ENCODE peak calls at places on chromosomes 11 and 22, in ten cellular contexts. One of them, this sample, is unnamed.

GRCh38 chr11:97894978-97895377 is 1125.8 kb upstream of the CNTN5 start:
- DNase-seq in GM03348: no peak
- DNase-seq in kidney tubule cell: no peak
- DNase-seq in astrocyte of the spinal cord: no peak
- DNase-seq in ELR: no peak
- DNase-seq in KBM-7: no peak
- DNase-seq in SW 1271: no peak
- DNase-seq in retinal pigment epithelial cell: no peak
- DNase-seq in activated CD8-positive, alpha-beta memory T cell treated with anti-CD3 and anti-CD28 coated beads for 1 hour: no peak
- DNase-seq in left lobe of liver: no peak
- DNase-seq in this sample: no peak

GRCh38 chr11:88015170-88015569 is 160.1 kb downstream of the RAB38 start:
- DNase-seq in GM03348: no peak
- DNase-seq in kidney tubule cell: peak; percentile 20
- DNase-seq in astrocyte of the spinal cord: no peak
- DNase-seq in ELR: no peak
- DNase-seq in KBM-7: no peak
- DNase-seq in SW 1271: no peak
- DNase-seq in retinal pigment epithelial cell: no peak
- DNase-seq in activated CD8-positive, alpha-beta memory T cell treated with anti-CD3 and anti-CD28 coated beads for 1 hour: no peak
- DNase-seq in left lobe of liver: no peak
- DNase-seq in this sample: peak; percentile 81

GRCh38 chr11:102143867-102144266 is 33.6 kb downstream of the YAP1 start:
- DNase-seq in GM03348: no peak
- DNase-seq in kidney tubule cell: no peak
- DNase-seq in astrocyte of the spinal cord: no peak
- DNase-seq in ELR: no peak
- DNase-seq in KBM-7: no peak
- DNase-seq in SW 1271: no peak
- DNase-seq in retinal pigment epithelial cell: no peak
- DNase-seq in activated CD8-positive, alpha-beta memory T cell treated with anti-CD3 and anti-CD28 coated beads for 1 hour: no peak
- DNase-seq in left lobe of liver: no peak
- DNase-seq in this sample: no peak

GRCh38 chr11:77446911-77447629 is 26.8 kb downstream of the PAK1 start:
- DNase-seq in GM03348: no peak
- DNase-seq in kidney tubule cell: no peak
- DNase-seq in astrocyte of the spinal cord: no peak
- DNase-seq in ELR: no peak
- DNase-seq in KBM-7: no peak
- DNase-seq in SW 1271: no peak
- DNase-seq in retinal pigment epithelial cell: no peak
- DNase-seq in activated CD8-positive, alpha-beta memory T cell treated with anti-CD3 and anti-CD28 coated beads for 1 hour: no peak
- DNase-seq in left lobe of liver: no peak
- DNase-seq in this sample: peak; percentile 33

GRCh38 chr11:10428453-10428852 is 26.6 kb upstream of the AMPD3 start:
- DNase-seq in GM03348: no peak
- DNase-seq in kidney tubule cell: no peak
- DNase-seq in astrocyte of the spinal cord: no peak
- DNase-seq in ELR: no peak
- DNase-seq in KBM-7: no peak
- DNase-seq in SW 1271: no peak
- DNase-seq in retinal pigment epithelial cell: no peak
- DNase-seq in activated CD8-positive, alpha-beta memory T cell treated with anti-CD3 and anti-CD28 coated beads for 1 hour: no peak
- DNase-seq in left lobe of liver: no peak
- DNase-seq in this sample: no peak

GRCh38 chr11:71334191-71334590 is 81.8 kb upstream of the SHANK2 start:
- DNase-seq in GM03348: no peak
- DNase-seq in kidney tubule cell: no peak
- DNase-seq in astrocyte of the spinal cord: no peak
- DNase-seq in ELR: no peak
- DNase-seq in KBM-7: no peak
- DNase-seq in SW 1271: no peak
- DNase-seq in retinal pigment epithelial cell: no peak
- DNase-seq in activated CD8-positive, alpha-beta memory T cell treated with anti-CD3 and anti-CD28 coated beads for 1 hour: no peak
- DNase-seq in left lobe of liver: peak; percentile 12
- DNase-seq in this sample: no peak

GRCh38 chr11:20005747-20006146 is 154.5 kb downstream of the DBX1 start:
- DNase-seq in GM03348: no peak
- DNase-seq in kidney tubule cell: no peak
- DNase-seq in astrocyte of the spinal cord: no peak
- DNase-seq in ELR: no peak
- DNase-seq in KBM-7: no peak
- DNase-seq in SW 1271: no peak
- DNase-seq in retinal pigment epithelial cell: no peak
- DNase-seq in activated CD8-positive, alpha-beta memory T cell treated with anti-CD3 and anti-CD28 coated beads for 1 hour: no peak
- DNase-seq in left lobe of liver: no peak
- DNase-seq in this sample: peak; percentile 87

GRCh38 chr11:119859684-119860083 is 130.7 kb upstream of the NECTIN1 start:
- DNase-seq in GM03348: no peak
- DNase-seq in kidney tubule cell: no peak
- DNase-seq in astrocyte of the spinal cord: no peak
- DNase-seq in ELR: no peak
- DNase-seq in KBM-7: no peak
- DNase-seq in SW 1271: no peak
- DNase-seq in retinal pigment epithelial cell: no peak
- DNase-seq in activated CD8-positive, alpha-beta memory T cell treated with anti-CD3 and anti-CD28 coated beads for 1 hour: no peak
- DNase-seq in left lobe of liver: no peak
- DNase-seq in this sample: peak; percentile 58

GRCh38 chr11:76736266-76736665 is 46.9 kb upstream of the TSKU start:
- DNase-seq in GM03348: no peak
- DNase-seq in kidney tubule cell: no peak
- DNase-seq in astrocyte of the spinal cord: no peak
- DNase-seq in ELR: no peak
- DNase-seq in KBM-7: no peak
- DNase-seq in SW 1271: no peak
- DNase-seq in retinal pigment epithelial cell: no peak
- DNase-seq in activated CD8-positive, alpha-beta memory T cell treated with anti-CD3 and anti-CD28 coated beads for 1 hour: no peak
- DNase-seq in left lobe of liver: no peak
- DNase-seq in this sample: no peak

GRCh38 chr11:127074151-127074761 is 73.7 kb upstream of the KIRREL3 start:
- DNase-seq in GM03348: peak; percentile 76
- DNase-seq in kidney tubule cell: peak; percentile 86
- DNase-seq in astrocyte of the spinal cord: peak; percentile 29
- DNase-seq in ELR: peak; percentile 73
- DNase-seq in KBM-7: peak; percentile 32
- DNase-seq in SW 1271: no peak
- DNase-seq in retinal pigment epithelial cell: peak; percentile 0
- DNase-seq in activated CD8-positive, alpha-beta memory T cell treated with anti-CD3 and anti-CD28 coated beads for 1 hour: no peak
- DNase-seq in left lobe of liver: peak; percentile 46
- DNase-seq in this sample: peak; percentile 11

GRCh38 chr22:47165338-47165931 is 403.0 kb downstream of the TBC1D22A start:
- DNase-seq in GM03348: no peak
- DNase-seq in kidney tubule cell: no peak
- DNase-seq in astrocyte of the spinal cord: no peak
- DNase-seq in ELR: no peak
- DNase-seq in KBM-7: no peak
- DNase-seq in SW 1271: no peak
- DNase-seq in retinal pigment epithelial cell: no peak
- DNase-seq in activated CD8-positive, alpha-beta memory T cell treated with anti-CD3 and anti-CD28 coated beads for 1 hour: no peak
- DNase-seq in left lobe of liver: no peak
- DNase-seq in this sample: no peak

GRCh38 chr11:129280027-129280811 is 88.1 kb upstream of the ARHGAP32 start:
- DNase-seq in GM03348: no peak
- DNase-seq in kidney tubule cell: peak; percentile 21
- DNase-seq in astrocyte of the spinal cord: peak; percentile 26
- DNase-seq in ELR: peak; percentile 69
- DNase-seq in KBM-7: no peak
- DNase-seq in SW 1271: peak; percentile 29
- DNase-seq in retinal pigment epithelial cell: no peak
- DNase-seq in activated CD8-positive, alpha-beta memory T cell treated with anti-CD3 and anti-CD28 coated beads for 1 hour: no peak
- DNase-seq in left lobe of liver: no peak
- DNase-seq in this sample: peak; percentile 22

GRCh38 chr11:106708348-106708747 is 309.9 kb downstream of the GUCY1A2 start:
- DNase-seq in GM03348: no peak
- DNase-seq in kidney tubule cell: no peak
- DNase-seq in astrocyte of the spinal cord: no peak
- DNase-seq in ELR: no peak
- DNase-seq in KBM-7: peak; percentile 1
- DNase-seq in SW 1271: no peak
- DNase-seq in retinal pigment epithelial cell: no peak
- DNase-seq in activated CD8-positive, alpha-beta memory T cell treated with anti-CD3 and anti-CD28 coated beads for 1 hour: no peak
- DNase-seq in left lobe of liver: no peak
- DNase-seq in this sample: no peak

GRCh38 chr11:119130662-119131061 is 9.3 kb downstream of the HINFP start:
- DNase-seq in GM03348: no peak
- DNase-seq in kidney tubule cell: no peak
- DNase-seq in astrocyte of the spinal cord: no peak
- DNase-seq in ELR: peak; percentile 46
- DNase-seq in KBM-7: no peak
- DNase-seq in SW 1271: no peak
- DNase-seq in retinal pigment epithelial cell: no peak
- DNase-seq in activated CD8-positive, alpha-beta memory T cell treated with anti-CD3 and anti-CD28 coated beads for 1 hour: no peak
- DNase-seq in left lobe of liver: no peak
- DNase-seq in this sample: no peak

This sample was measured in epithelial cell of esophagus.